ENCODE peak calls at places on chromosomes 7 and 10, in six cellular contexts. N, M, L, S, T and P are unnamed samples.

GRCh38 chr10:52649471-52649870 is 123.1 kb downstream of the MBL2 start:
- DNase-seq in N (no peak), M (no peak), L (no peak), S (no peak), T (no peak), P (no peak)

GRCh38 chr7:35787925-35788324 is 12.9 kb upstream of the SEPTIN7 start:
- DNase-seq in N (no peak), M (no peak), L (no peak), S (no peak), T (no peak), P (no peak)

GRCh38 chr10:111107846-111108245 is 31.0 kb downstream of the ADRA2A start:
- DNase-seq in N (no peak), M (no peak), L (no peak), S (no peak), T (no peak), P (no peak)

GRCh38 chr10:61175331-61175730 is 231.3 kb upstream of the RHOBTB1 start:
- DNase-seq in N (no peak), M (no peak), L (no peak), S (peak), T (no peak), P (no peak)

GRCh38 chr10:5943536-5943935 is 33.8 kb downstream of the IL15RA start:
- DNase-seq in N (peak), M (no peak), L (peak), S (no peak), T (no peak), P (no peak)

GRCh38 chr10:60905580-60905979 is 38.4 kb downstream of the RHOBTB1 start:
- DNase-seq in N (no peak), M (no peak), L (no peak), S (no peak), T (no peak), P (no peak)

GRCh38 chr7:76386691-76387260 is 22.7 kb downstream of the SSC4D start:
- DNase-seq in N (no peak), M (no peak), L (no peak), S (no peak), T (no peak), P (no peak)

GRCh38 chr10:108452483-108453060 is 1288.1 kb upstream of the SORCS1 start:
- DNase-seq in N (no peak), M (no peak), L (no peak), S (no peak), T (no peak), P (no peak)

GRCh38 chr10:100347568-100348195 is 649 bp downstream of the SCD start:
- DNase-seq in N (no peak), M (no peak), L (no peak), S (no peak), T (no peak), P (no peak)

GRCh38 chr10:31399631-31400030 is 80.6 kb downstream of the ZEB1 start:
- DNase-seq in N (no peak), M (no peak), L (no peak), S (no peak), T (no peak), P (no peak)

GRCh38 chr10:132538031-132538789 is 623 bp downstream of the INPP5A start:
- DNase-seq in N (peak), M (no peak), L (peak), S (no peak), T (no peak), P (no peak)

GRCh38 chr7:945556-946255 is 8.8 kb downstream of the ADAP1 start:
- DNase-seq in N (peak), M (peak), L (peak), S (no peak), T (no peak), P (no peak)

GRCh38 chr7:73834626-73835191 is 3.9 kb downstream of the CLDN4 start:
- DNase-seq in N (no peak), M (no peak), L (no peak), S (no peak), T (no peak), P (no peak)

GRCh38 chr7:111499027-111499426 is 63.3 kb downstream of the IMMP2L start:
- DNase-seq in N (no peak), M (peak), L (no peak), S (no peak), T (peak), P (peak)

GRCh38 chr7:50265968-50266694 is 38.4 kb upstream of the IKZF1 start:
- DNase-seq in N (no peak), M (no peak), L (no peak), S (no peak), T (no peak), P (peak)

GRCh38 chr7:118327179-118327578 is 102.7 kb downstream of the ANKRD7 start:
- DNase-seq in N (no peak), M (no peak), L (no peak), S (no peak), T (no peak), P (no peak)

GRCh38 chr10:122388287-122388997 is 13.9 kb downstream of the PLEKHA1 start:
- DNase-seq in N (no peak), M (no peak), L (no peak), S (no peak), T (no peak), P (peak)

GRCh38 chr10:97138777-97139317 is 46.9 kb downstream of the SLIT1 start:
- DNase-seq in N (no peak), M (no peak), L (peak), S (no peak), T (no peak), P (no peak)

GRCh38 chr10:132436861-132437410 is 39.9 kb downstream of the PWWP2B start:
- DNase-seq in N (no peak), M (no peak), L (no peak), S (no peak), T (no peak), P (no peak)

GRCh38 chr7:2451171-2452073 is 24.8 kb downstream of the GRIFIN start:
- DNase-seq in N (peak), M (peak), L (peak), S (no peak), T (peak), P (peak)

GRCh38 chr10:19788075-19788686 is 28.1 kb upstream of the PLXDC2 start:
- DNase-seq in N (peak), M (peak), L (peak), S (peak), T (no peak), P (peak)

GRCh38 chr7:150845471-150845870 is 6.8 kb upstream of the AOC1 start:
- DNase-seq in N (no peak), M (no peak), L (peak), S (no peak), T (no peak), P (no peak)

GRCh38 chr7:122018032-122018431 is 126.0 kb downstream of the AASS start:
- DNase-seq in N (no peak), M (no peak), L (no peak), S (no peak), T (no peak), P (no peak)

GRCh38 chr7:64463636-64464375 is 99.1 kb downstream of the ZNF680 start:
- DNase-seq in N (peak), M (no peak), L (no peak), S (peak), T (no peak), P (peak)

GRCh38 chr7:90404777-90405176 is 1.5 kb downstream of the CLDN12 start:
- DNase-seq in N (no peak), M (no peak), L (no peak), S (no peak), T (no peak), P (no peak)

GRCh38 chr7:32900415-32900814 is 8.9 kb upstream of the KBTBD2 start:
- DNase-seq in N (no peak), M (no peak), L (no peak), S (no peak), T (no peak), P (no peak)

GRCh38 chr7:83410989-83411591 is 237.8 kb downstream of the SEMA3E start:
- DNase-seq in N (peak), M (peak), L (peak), S (peak), T (peak), P (peak)

GRCh38 chr10:4470231-4470840 is 355.7 kb upstream of the AKR1E2 start:
- DNase-seq in N (no peak), M (peak), L (no peak), S (peak), T (no peak), P (no peak)

GRCh38 chr10:30540286-30540685 is 89.3 kb downstream of the LYZL2 start:
- DNase-seq in N (no peak), M (no peak), L (no peak), S (no peak), T (no peak), P (no peak)

GRCh38 chr10:124073642-124074377 is 19.6 kb downstream of the CHST15 start:
- DNase-seq in N (no peak), M (no peak), L (no peak), S (no peak), T (no peak), P (no peak)

GRCh38 chr7:43307522-43307921 is 195.1 kb downstream of the HECW1 start:
- DNase-seq in N (no peak), M (no peak), L (no peak), S (no peak), T (no peak), P (no peak)

DNA sequence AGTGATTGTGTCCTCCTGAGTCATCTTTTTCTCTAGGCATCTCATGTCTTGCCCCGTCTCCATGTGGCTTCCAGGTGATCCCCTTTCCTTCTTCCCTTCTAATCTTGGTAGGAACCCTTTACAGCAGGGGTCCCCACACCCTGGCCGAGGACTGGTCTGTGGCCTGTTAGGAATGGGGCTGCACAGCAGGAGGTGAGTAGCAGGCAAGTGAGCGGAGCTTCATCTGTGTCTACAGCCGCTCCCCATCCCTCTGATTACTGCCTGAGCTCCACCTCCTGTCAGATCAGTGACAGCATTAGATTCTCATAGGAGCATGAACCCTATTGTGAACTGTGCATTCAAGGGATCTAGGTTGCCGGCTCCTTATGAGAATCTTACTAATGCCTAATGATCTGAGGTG is 13.9 kb upstream of the EIF5AL1 start:
- DNase-seq in N (no peak), M (no peak), L (peak), S (no peak), T (no peak), P (no peak)
- TF ChIP-seq CTCF in N (no peak), M (no peak), L (no peak), S (no peak), T (no peak), P (no peak)

GRCh38 chr7:141754939-141755338 is 9.0 kb upstream of the TAS2R3 start:
- DNase-seq in N (no peak), M (peak), L (peak), S (no peak), T (no peak), P (peak)
- TF ChIP-seq CTCF in N (no peak), M (peak), L (peak), S (peak), T (peak), P (peak)

DNA sequence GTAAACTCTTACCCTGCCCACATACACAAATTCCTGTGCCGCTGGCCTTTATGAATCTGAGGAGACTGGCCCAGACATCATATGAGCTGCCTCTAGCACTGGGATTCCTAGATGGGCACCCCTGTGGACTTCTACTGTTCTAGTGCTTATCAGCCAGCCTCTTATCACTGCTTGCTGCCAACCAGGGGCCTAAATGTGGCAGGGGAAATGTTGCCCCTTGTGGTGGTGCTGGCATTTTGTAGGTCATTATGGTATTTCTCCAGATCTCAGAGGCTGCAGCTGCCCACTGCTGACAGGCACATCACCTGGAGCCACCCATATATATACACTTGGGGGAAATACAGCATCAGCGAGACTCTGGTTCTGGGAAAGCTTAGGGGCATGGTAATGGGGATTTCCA is 5.4 kb downstream of the SFR1 start:
- DNase-seq in N (no peak), M (peak), L (peak), S (no peak), T (peak), P (peak)
- TF ChIP-seq CTCF in N (no peak), M (peak), L (peak), S (no peak), T (peak), P (peak)

GRCh38 chr7:45146531-45147379 is 10.8 kb upstream of the RAMP3 start:
- DNase-seq in N (no peak), M (no peak), L (peak), S (no peak), T (no peak), P (no peak)
- TF ChIP-seq CTCF in N (no peak), M (no peak), L (peak), S (no peak), T (no peak), P (no peak)

GRCh38 chr7:97844036-97844435 is 28.2 kb downstream of the ASNS start:
- DNase-seq in N (no peak), M (peak), L (no peak), S (no peak), T (peak), P (no peak)
- TF ChIP-seq CTCF in N (no peak), M (no peak), L (peak), S (peak), T (no peak), P (no peak)

DNA sequence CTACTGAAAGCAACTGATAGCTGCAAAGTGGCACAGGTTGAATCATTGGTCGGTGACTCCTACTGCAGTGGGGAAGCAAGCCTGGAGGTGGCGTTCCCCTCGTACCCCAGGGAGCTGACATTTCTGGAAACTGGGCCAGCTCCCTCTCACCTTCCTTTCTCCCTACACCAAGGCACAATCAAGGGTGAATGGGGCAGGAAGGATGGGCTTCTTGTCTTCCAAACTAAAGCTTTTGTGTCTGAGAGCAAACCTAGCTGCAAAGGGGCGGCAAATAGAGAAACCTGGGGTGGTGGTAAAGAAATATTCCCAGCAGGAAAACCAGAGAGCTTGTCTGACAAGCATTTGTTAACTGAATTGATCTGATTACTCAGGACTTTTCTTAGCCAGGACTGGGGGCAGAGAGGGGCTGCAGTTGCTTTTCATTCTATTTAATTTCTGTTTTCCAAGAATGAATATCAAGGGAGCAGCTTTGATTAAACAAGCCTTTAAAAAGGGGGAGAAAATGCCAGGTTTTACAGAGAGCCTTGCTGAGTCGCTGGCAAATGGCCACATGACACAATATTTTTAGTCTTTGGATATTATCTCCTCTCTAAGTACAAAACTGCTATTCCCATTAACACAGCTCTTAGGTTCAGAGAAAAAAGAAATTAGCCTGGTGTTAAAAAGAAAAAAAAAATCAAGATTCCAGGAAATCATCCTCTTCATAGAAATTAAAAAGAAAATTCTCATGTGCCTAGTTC is 27.8 kb downstream of the CDHR3 start:
- DNase-seq in N (no peak), M (no peak), L (peak), S (no peak), T (no peak), P (no peak)
- TF ChIP-seq CTCF in N (no peak), M (no peak), L (peak), S (no peak), T (no peak), P (no peak)

GRCh38 chr10:86366033-86366901 is at the start of gene GRID1:
- DNase-seq in N (no peak), M (no peak), L (peak), S (no peak), T (no peak), P (no peak)
- TF ChIP-seq CTCF in N (no peak), M (peak), L (no peak), S (no peak), T (no peak), P (no peak)